ENCODE peak calls at places on chromosome 11, in eight cellular contexts. G is sigmoid colon, T is neuronal stem cell, P is psoas muscle, M is dorsolateral prefrontal cortex, O is BE2C, R is heart left ventricle, K is H1. X is an unnamed sample. For H3K27me3, the result is how much of the 10 kb centered on the place peaks cover.

GRCh38 chr11:58628446-58628845 is 6.0 kb downstream of the CNTF start:
- DNase-seq in G (no peak), T (no peak), P (no peak), M (no peak), O (no peak), R (peak), K (no peak), X (no peak)

GRCh38 chr11:108697872-108698473 is 33.1 kb downstream of the DDX10 start:
- DNase-seq in G (no peak), T (peak), P (no peak), M (peak), O (peak), R (peak), K (no peak), X (peak)

GRCh38 chr11:57432714-57433163 is 5.8 kb upstream of the SLC43A3 start:
- DNase-seq in G (no peak), T (no peak), P (no peak), M (no peak), O (no peak), R (no peak), K (no peak), X (no peak)

GRCh38 chr11:78715639-78716311 is 141.1 kb upstream of the NARS2 start:
- DNase-seq in G (no peak), T (peak), P (no peak), M (peak), O (peak), R (no peak), K (peak), X (peak)

GRCh38 chr11:44309483-44310197 is at the start of gene ALX4:
- DNase-seq in G (no peak), T (no peak), P (peak), M (no peak), O (no peak), R (peak), K (no peak), X (no peak)

GRCh38 chr11:108685419-108686161 is 20.7 kb downstream of the DDX10 start:
- DNase-seq in G (no peak), T (no peak), P (no peak), M (no peak), O (no peak), R (no peak), K (no peak), X (no peak)

GRCh38 chr11:66069715-66070603 is at the start of gene PACS1:
- DNase-seq in G (peak), T (no peak), P (peak), M (no peak), O (peak), R (peak), K (peak), X (peak)

GRCh38 chr11:86101493-86101892 is 32.6 kb upstream of the PICALM start:
- DNase-seq in G (no peak), T (no peak), P (no peak), M (no peak), O (no peak), R (no peak), K (no peak), X (no peak)

GRCh38 chr11:34208266-34209135 is 103.1 kb downstream of the NAT10 start:
- DNase-seq in G (no peak), T (no peak), P (no peak), M (no peak), O (no peak), R (no peak), K (no peak), X (no peak)

GRCh38 chr11:88384678-88385015 is 47.1 kb upstream of the CTSC start:
- DNase-seq in G (no peak), T (no peak), P (no peak), M (no peak), O (no peak), R (no peak), K (no peak), X (no peak)

GRCh38 chr11:130037058-130037457 is 32.6 kb upstream of the APLP2 start:
- DNase-seq in G (no peak), T (no peak), P (no peak), M (no peak), O (no peak), R (no peak), K (no peak), X (no peak)

GRCh38 chr11:1221848-1222311 is 986 bp upstream of the MUC5B start:
- DNase-seq in G (peak), T (no peak), P (peak), M (no peak), O (peak), R (no peak), K (no peak), X (peak)

GRCh38 chr11:20373568-20374209 is 10.2 kb downstream of the HTATIP2 start:
- DNase-seq in G (no peak), T (no peak), P (no peak), M (no peak), O (no peak), R (no peak), K (no peak), X (no peak)

DNA sequence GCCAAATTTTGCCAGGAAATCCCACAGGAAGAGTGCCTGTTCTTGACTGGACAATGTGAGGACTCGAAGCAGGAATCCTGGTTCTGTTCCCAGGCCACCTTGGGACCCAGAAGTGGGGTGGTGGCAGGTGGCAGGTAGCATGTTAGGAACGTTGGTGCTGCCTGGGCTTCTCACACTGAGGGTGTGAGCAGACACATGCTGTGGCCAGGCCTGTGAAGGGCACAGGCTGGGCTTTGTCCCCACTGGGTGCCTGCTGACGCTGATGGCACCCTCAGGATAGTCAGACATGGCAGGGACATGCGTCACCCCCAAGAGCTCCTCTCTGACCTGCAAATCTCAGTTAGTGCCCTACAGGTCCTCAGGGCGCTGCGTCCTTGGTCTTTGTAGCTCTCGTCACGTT is 21.1 kb upstream of the NECTIN1 start:
- DNase-seq in G (peak), T (no peak), P (no peak), M (no peak), O (no peak), R (no peak), K (no peak), X (no peak)
- H3K27me3 ChIP-seq in G (under half), T (half or more), P (under half), M (under half), O (under half), R (under half), K (under half), X (under half)

GRCh38 chr11:122598971-122599370 is 56.6 kb upstream of the UBASH3B start:
- DNase-seq in G (no peak), T (no peak), P (no peak), M (no peak), O (no peak), R (no peak), K (no peak), X (no peak)

GRCh38 chr11:122595246-122595645 is 60.3 kb upstream of the UBASH3B start:
- DNase-seq in G (no peak), T (no peak), P (no peak), M (no peak), O (no peak), R (no peak), K (no peak), X (no peak)

GRCh38 chr11:122600290-122600689 is 55.2 kb upstream of the UBASH3B start:
- DNase-seq in G (no peak), T (no peak), P (no peak), M (no peak), O (no peak), R (no peak), K (no peak), X (no peak)

GRCh38 chr11:122601131-122602125 is 54.1 kb upstream of the UBASH3B start:
- DNase-seq in G (no peak), T (no peak), P (no peak), M (no peak), O (no peak), R (no peak), K (no peak), X (no peak)

GRCh38 chr11:122599434-122599833 is 56.1 kb upstream of the UBASH3B start:
- DNase-seq in G (no peak), T (no peak), P (no peak), M (no peak), O (no peak), R (no peak), K (no peak), X (no peak)
- H3K27me3 ChIP-seq in G (under half), T (under half), P (under half), M (under half), O (under half), R (under half), K (under half), X (under half)

GRCh38 chr11:67411785-67412152 is 3.7 kb upstream of the CARNS1 start:
- DNase-seq in G (no peak), T (no peak), P (no peak), M (no peak), O (no peak), R (no peak), K (no peak), X (no peak)

GRCh38 chr11:67409781-67410368 is 5.6 kb upstream of the CARNS1 start:
- DNase-seq in G (no peak), T (no peak), P (no peak), M (no peak), O (no peak), R (no peak), K (peak), X (no peak)

GRCh38 chr11:67412495-67413179 is 2.8 kb upstream of the CARNS1 start:
- DNase-seq in G (no peak), T (no peak), P (no peak), M (no peak), O (no peak), R (no peak), K (no peak), X (no peak)

GRCh38 chr11:67410369-67410831 is 5.1 kb upstream of the CARNS1 start:
- DNase-seq in G (no peak), T (no peak), P (no peak), M (peak), O (no peak), R (no peak), K (no peak), X (no peak)

DNA sequence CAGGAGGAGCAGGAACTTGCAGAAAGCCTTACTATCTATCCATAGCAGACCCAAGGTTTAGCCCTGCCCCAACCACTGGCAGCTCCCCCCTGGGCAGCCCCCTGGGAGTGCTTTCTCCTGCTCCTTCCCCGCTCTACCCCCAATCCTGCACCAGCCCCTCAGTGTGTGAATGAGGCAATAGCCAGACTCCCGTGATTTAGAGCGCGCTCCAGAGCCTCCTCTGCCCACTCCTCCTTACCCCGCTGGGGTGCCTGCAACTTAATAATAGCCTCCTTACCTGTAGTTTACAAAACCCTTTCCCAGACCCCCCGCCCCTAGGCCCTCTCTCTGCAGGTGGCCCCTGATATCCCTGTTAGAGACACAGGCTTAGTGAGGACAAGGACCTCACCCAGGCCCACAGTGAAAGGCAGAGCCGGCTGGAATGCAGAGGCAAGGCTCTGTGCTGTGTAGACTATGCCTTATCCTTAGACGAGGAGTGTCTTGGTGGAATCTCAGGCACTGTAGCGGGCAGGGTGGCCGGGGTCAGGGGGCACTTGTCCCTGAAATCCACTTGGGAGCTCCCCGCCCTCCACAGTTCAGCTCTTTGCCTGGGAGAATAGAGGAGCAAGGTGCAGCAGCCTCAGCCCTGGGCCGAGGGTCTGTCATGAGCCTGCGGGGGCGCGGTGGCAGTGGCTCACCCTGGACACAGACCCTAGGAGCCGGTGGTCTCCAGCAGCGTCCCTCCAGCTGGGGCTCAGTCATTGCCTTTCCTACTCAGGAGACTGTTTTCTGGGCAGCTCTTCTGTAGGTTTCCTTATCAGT is 4.3 kb upstream of the CARNS1 start:
- DNase-seq in G (no peak), T (no peak), P (no peak), M (no peak), O (no peak), R (no peak), K (no peak), X (no peak)
- H3K27me3 ChIP-seq in G (under half), T (under half), P (under half), M (under half), O (under half), R (under half), K (under half), X (under half)

DNA sequence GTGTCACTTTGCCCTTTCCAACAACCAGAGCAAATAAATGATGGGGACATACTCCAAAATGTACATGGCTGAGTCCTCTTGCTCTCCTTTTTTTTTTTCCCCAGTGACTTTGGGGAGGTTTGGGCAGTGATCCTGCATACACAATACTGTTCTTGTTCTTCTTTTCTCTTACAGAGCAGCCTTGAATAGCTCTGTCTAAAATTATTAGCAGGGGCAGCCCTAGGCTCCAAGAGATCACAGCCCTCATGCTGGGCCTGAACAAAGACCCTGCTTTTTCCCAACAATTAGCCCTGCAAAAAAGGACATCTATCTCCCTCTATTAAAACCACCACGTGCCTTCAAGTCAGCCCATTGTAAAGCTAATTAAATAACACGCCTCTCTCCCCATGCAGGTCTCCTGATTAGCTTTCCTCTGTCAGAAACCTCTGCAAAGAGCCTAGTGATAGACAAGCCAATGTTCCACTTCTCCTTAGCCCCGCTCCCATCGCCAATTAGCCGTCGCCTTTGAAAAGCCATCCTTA is 54.7 kb downstream of the ETS1 start:
- DNase-seq in G (no peak), T (peak), P (no peak), M (peak), O (no peak), R (no peak), K (peak), X (no peak)
- H3K27me3 ChIP-seq in G (under half), T (half or more), P (under half), M (under half), O (under half), R (under half), K (under half), X (under half)